ENCODE peak calls at places on chromosomes 5 and 9, in five cellular contexts. One of them, this sample, is unnamed.

GRCh38 chr5:167998148-167998767 is 293.2 kb upstream of the WWC1 start:
- DNase-seq in stomach: no peak
- DNase-seq in K562: no peak
- DNase-seq in H1: no peak
- DNase-seq in HepG2: no peak
- DNase-seq in this sample: no peak

GRCh38 chr5:80246995-80247729 is 8.7 kb downstream of the SERINC5 start:
- DNase-seq in stomach: peak; percentile 62
- DNase-seq in K562: peak; percentile 85
- DNase-seq in H1: no peak
- DNase-seq in HepG2: peak; percentile 73
- DNase-seq in this sample: peak; percentile 80

GRCh38 chr5:104186100-104186499 is 623.5 kb upstream of the NUDT12 start:
- DNase-seq in K562: no peak
- DNase-seq in H1: no peak
- DNase-seq in HepG2: no peak
- DNase-seq in stomach: no peak
- DNase-seq in this sample: no peak

GRCh38 chr5:151682751-151683331 is 3.9 kb downstream of the SPARC start:
- DNase-seq in HepG2: no peak
- DNase-seq in K562: no peak
- DNase-seq in stomach: no peak
- DNase-seq in H1: no peak
- DNase-seq in this sample: no peak

GRCh38 chr9:96089425-96089824 is 212.6 kb downstream of the HSD17B3 start:
- DNase-seq in K562: no peak
- DNase-seq in stomach: no peak
- DNase-seq in HepG2: no peak
- DNase-seq in H1: no peak
- DNase-seq in this sample: no peak

GRCh38 chr5:165296401-165297130 is 1791.1 kb downstream of the MAT2B start:
- DNase-seq in H1: no peak
- DNase-seq in K562: no peak
- DNase-seq in stomach: no peak
- DNase-seq in HepG2: no peak
- DNase-seq in this sample: no peak

GRCh38 chr5:41794478-41794877 is 75.7 kb downstream of the OXCT1 start:
- DNase-seq in H1: no peak
- DNase-seq in HepG2: peak; percentile 3
- DNase-seq in stomach: no peak
- DNase-seq in K562: no peak
- DNase-seq in this sample: no peak

GRCh38 chr9:136531904-136532798 is 13.7 kb downstream of the NOTCH1 start:
- DNase-seq in H1: no peak
- DNase-seq in HepG2: no peak
- DNase-seq in K562: no peak
- DNase-seq in stomach: no peak
- DNase-seq in this sample: no peak

GRCh38 chr5:104498281-104498680 is 935.7 kb upstream of the NUDT12 start:
- DNase-seq in stomach: no peak
- DNase-seq in HepG2: no peak
- DNase-seq in K562: no peak
- DNase-seq in H1: no peak
- DNase-seq in this sample: no peak

GRCh38 chr5:132103969-132104391 is 30.4 kb downstream of the CSF2 start:
- DNase-seq in stomach: no peak
- DNase-seq in K562: no peak
- DNase-seq in H1: no peak
- DNase-seq in HepG2: no peak
- DNase-seq in this sample: no peak

GRCh38 chr5:125038477-125038876 is 292.0 kb upstream of the ZNF608 start:
- DNase-seq in HepG2: no peak
- DNase-seq in K562: no peak
- DNase-seq in stomach: no peak
- DNase-seq in H1: no peak
- DNase-seq in this sample: no peak

GRCh38 chr5:132850066-132850465 is 16.2 kb downstream of the GDF9 start:
- DNase-seq in HepG2: no peak
- DNase-seq in stomach: no peak
- DNase-seq in K562: no peak
- DNase-seq in H1: no peak
- DNase-seq in this sample: no peak

GRCh38 chr9:113988951-113989780 is 88.9 kb downstream of the AMBP start:
- DNase-seq in K562: no peak
- DNase-seq in H1: no peak
- DNase-seq in stomach: no peak
- DNase-seq in HepG2: no peak
- DNase-seq in this sample: no peak

GRCh38 chr5:172661536-172661935 is 20.5 kb downstream of the NEURL1B start:
- DNase-seq in H1: no peak
- DNase-seq in stomach: no peak
- DNase-seq in HepG2: no peak
- DNase-seq in K562: no peak
- DNase-seq in this sample: no peak

GRCh38 chr9:32434892-32435291 is 50.4 kb downstream of the ACO1 start:
- DNase-seq in H1: no peak
- DNase-seq in K562: no peak
- DNase-seq in HepG2: no peak
- DNase-seq in stomach: no peak
- DNase-seq in this sample: no peak

GRCh38 chr9:125428060-125428481 is 166.4 kb downstream of the GAPVD1 start:
- DNase-seq in stomach: peak; percentile 36
- DNase-seq in H1: peak; percentile 84
- DNase-seq in K562: peak; percentile 88
- DNase-seq in HepG2: no peak
- DNase-seq in this sample: no peak

GRCh38 chr9:135252980-135253304 is 165.5 kb downstream of the OLFM1 start:
- DNase-seq in HepG2: no peak
- DNase-seq in stomach: peak; percentile 52
- DNase-seq in K562: no peak
- DNase-seq in H1: no peak
- DNase-seq in this sample: no peak

GRCh38 chr5:149799119-149799623 is 69.1 kb downstream of the PPARGC1B start:
- DNase-seq in K562: peak; percentile 32
- DNase-seq in H1: no peak
- DNase-seq in stomach: peak; percentile 36
- DNase-seq in HepG2: peak; percentile 21
- DNase-seq in this sample: no peak

GRCh38 chr5:157611571-157612067 is 36.0 kb upstream of the ADAM19 start:
- DNase-seq in K562: no peak
- DNase-seq in HepG2: no peak
- DNase-seq in H1: no peak
- DNase-seq in stomach: no peak
- DNase-seq in this sample: no peak

GRCh38 chr5:106269252-106269843 is 1401.4 kb downstream of the EFNA5 start:
- DNase-seq in K562: no peak
- DNase-seq in HepG2: peak; percentile 1
- DNase-seq in H1: no peak
- DNase-seq in stomach: no peak
- DNase-seq in this sample: no peak

GRCh38 chr9:123074627-123075026 is 41.2 kb downstream of the GPR21 start:
- DNase-seq in HepG2: no peak
- DNase-seq in stomach: no peak
- DNase-seq in H1: no peak
- DNase-seq in K562: no peak
- DNase-seq in this sample: no peak

GRCh38 chr5:56088431-56088949 is 93.7 kb upstream of the IL6ST start:
- DNase-seq in H1: no peak
- DNase-seq in K562: no peak
- DNase-seq in HepG2: no peak
- DNase-seq in stomach: no peak
- DNase-seq in this sample: no peak
- H3K4me1 ChIP-seq in H1: no peaks in the 10 kb centered on the region
- H3K4me1 ChIP-seq in K562: peaks cover 20% of the 10 kb centered on the region
- H3K4me1 ChIP-seq in HepG2: peaks cover 53% of the 10 kb centered on the region
- H3K4me1 ChIP-seq in stomach: peaks cover 6% of the 10 kb centered on the region
- H3K4me1 ChIP-seq in this sample: no peaks in the 10 kb centered on the region

GRCh38 chr5:73437126-73438047 is 11.2 kb downstream of the FOXD1 start:
- DNase-seq in K562: peak; percentile 68
- DNase-seq in stomach: no peak
- DNase-seq in H1: peak; percentile 85
- DNase-seq in HepG2: no peak
- DNase-seq in this sample: peak; percentile 46
- TF ChIP-seq POLR2AphosphoS5 in K562: no peak
- TF ChIP-seq POLR2AphosphoS5 in stomach: no peak
- TF ChIP-seq POLR2AphosphoS5 in H1: no peak
- TF ChIP-seq POLR2AphosphoS5 in HepG2: no peak
- TF ChIP-seq POLR2AphosphoS5 in this sample: peak; percentile 60

GRCh38 chr5:154801083-154801482 is 45.9 kb downstream of the LARP1 start:
- DNase-seq in stomach: no peak
- DNase-seq in K562: no peak
- DNase-seq in HepG2: no peak
- DNase-seq in H1: no peak
- DNase-seq in this sample: no peak
- H3K4me1 ChIP-seq in stomach: no peaks in the 10 kb centered on the region
- H3K4me1 ChIP-seq in K562: no peaks in the 10 kb centered on the region
- H3K4me1 ChIP-seq in HepG2: peaks cover 22% of the 10 kb centered on the region
- H3K4me1 ChIP-seq in H1: no peaks in the 10 kb centered on the region
- H3K4me1 ChIP-seq in this sample: no peaks in the 10 kb centered on the region

DNA sequence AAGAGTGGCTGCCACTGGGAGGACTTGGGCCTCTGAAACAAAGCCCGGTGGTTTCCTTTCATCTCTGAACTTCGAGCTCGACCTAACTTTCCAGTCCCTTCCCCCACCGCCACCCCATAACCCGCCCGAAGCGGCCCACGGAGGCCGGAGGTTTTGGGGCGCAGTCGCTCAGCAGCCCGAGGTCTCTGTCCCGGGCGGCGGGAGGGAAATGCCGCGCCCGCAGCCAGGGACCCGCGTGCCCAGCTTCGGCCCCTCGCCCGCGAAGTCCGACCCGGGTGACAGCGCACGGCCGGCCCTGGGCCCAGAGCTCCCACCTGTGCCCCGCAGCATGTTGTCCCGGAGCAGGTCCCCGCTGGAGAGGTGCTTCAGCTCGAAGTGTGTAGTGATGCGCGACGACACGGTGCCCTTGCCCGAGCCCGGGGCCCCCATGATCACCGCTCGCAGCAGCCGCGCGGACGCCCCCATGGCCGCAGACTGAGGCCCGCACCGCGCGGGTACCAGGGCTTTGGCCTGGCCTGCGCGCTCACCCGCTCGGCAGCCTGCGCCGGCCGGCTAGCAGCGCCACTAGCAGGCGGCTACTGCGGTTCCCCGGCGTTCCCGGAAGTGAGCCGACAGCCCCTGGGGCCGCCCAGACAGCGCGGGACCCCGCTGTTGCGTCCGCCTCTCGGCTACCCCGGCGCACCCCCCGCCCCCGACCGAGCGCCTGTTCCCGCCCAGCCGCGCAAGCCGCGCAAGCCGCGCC is at the start of gene AK3:
- DNase-seq in stomach: peak; percentile 90
- DNase-seq in H1: peak; percentile 87
- DNase-seq in K562: peak; percentile 92
- DNase-seq in HepG2: peak; percentile 83
- DNase-seq in this sample: peak; percentile 89
- TF ChIP-seq POLR2AphosphoS5 in stomach: peak; percentile 93
- TF ChIP-seq POLR2AphosphoS5 in H1: peak; percentile 46
- TF ChIP-seq POLR2AphosphoS5 in K562: peak; percentile 63
- TF ChIP-seq POLR2AphosphoS5 in HepG2: peak; percentile 77
- TF ChIP-seq POLR2AphosphoS5 in this sample: peak; percentile 29